ENCODE peak calls at places on chromosomes 1 and 21, in ten cellular contexts. P is A549; F is choroid plexus epithelial cell; M is T-helper 1 cell; B is activated CD8-positive, alpha-beta T cell treated with anti-CD3 and anti-CD28 coated beads for 36 hours; N is activated CD8-positive, alpha-beta memory T cell treated with anti-CD3 and anti-CD28 coated beads for 1 hour; O is NCI-H2029 treated with DMSO at 0.1 percent for 48 hours; T is right lobe of liver; L is HFFc6; V is stimulated activated CD4-positive, alpha-beta T cell treated with anti-CD3 and anti-CD28 coated beads, Interleukin-4, amount 100 ng/mL, for 1 hour. A is an unnamed sample.

GRCh38 chr1:100861379-100861778 is 33.3 kb downstream of the EXTL2 start:
- DNase-seq in P (no peak), F (peak; percentile 51), M (no peak), B (no peak), N (no peak), O (no peak), T (no peak), L (no peak), V (no peak), A (no peak)

GRCh38 chr1:226120398-226120797 is 57.9 kb downstream of the H3-3A start:
- DNase-seq in P (no peak), F (no peak), M (no peak), B (no peak), N (no peak), O (no peak), T (no peak), L (no peak), V (no peak), A (no peak)

GRCh38 chr1:32754282-32755097 is 51.9 kb upstream of the SYNC start:
- DNase-seq in P (no peak), F (no peak), M (no peak), B (peak; percentile 84), N (peak; percentile 8), O (no peak), T (no peak), L (no peak), V (peak; percentile 42), A (no peak)

GRCh38 chr1:169623132-169623926 is 6.6 kb downstream of the SELP start:
- DNase-seq in P (no peak), F (no peak), M (no peak), B (peak; percentile 25), N (no peak), O (no peak), T (no peak), L (no peak), V (no peak), A (no peak)

GRCh38 chr1:33050221-33051076 is 13.8 kb upstream of the AK2 start:
- DNase-seq in P (no peak), F (peak; percentile 95), M (no peak), B (peak; percentile 16), N (no peak), O (no peak), T (no peak), L (peak; percentile 91), V (no peak), A (no peak)

GRCh38 chr1:194474701-194475100 is 1288.3 kb upstream of the B3GALT2 start:
- DNase-seq in P (no peak), F (no peak), M (no peak), B (no peak), N (no peak), O (no peak), T (no peak), L (no peak), V (no peak), A (no peak)

GRCh38 chr1:22971161-22972062 is 1.3 kb downstream of the LACTBL1 start:
- DNase-seq in P (no peak), F (peak; percentile 35), M (no peak), B (no peak), N (no peak), O (no peak), T (no peak), L (peak; percentile 3), V (no peak), A (no peak)

GRCh38 chr21:42681296-42682206 is 28.1 kb downstream of the PDE9A start:
- DNase-seq in P (no peak), F (no peak), M (no peak), B (peak; percentile 61), N (no peak), O (no peak), T (no peak), L (no peak), V (no peak), A (no peak)

GRCh38 chr1:242690849-242691602 is 166.5 kb upstream of the PLD5 start:
- DNase-seq in P (no peak), F (no peak), M (no peak), B (no peak), N (no peak), O (no peak), T (no peak), L (no peak), V (no peak), A (no peak)

GRCh38 chr1:53326598-53327182 is 1.2 kb downstream of the LRP8 start:
- DNase-seq in P (peak; percentile 29), F (no peak), M (no peak), B (no peak), N (no peak), O (no peak), T (peak; percentile 29), L (no peak), V (no peak), A (no peak)

GRCh38 chr1:99589186-99589636 is 56.7 kb upstream of the PALMD start:
- DNase-seq in P (no peak), F (no peak), M (no peak), B (no peak), N (no peak), O (no peak), T (no peak), L (no peak), V (no peak), A (no peak)

GRCh38 chr1:230972855-230973271 is 5.8 kb downstream of the TTC13 start:
- DNase-seq in P (no peak), F (no peak), M (peak; percentile 26), B (peak; percentile 81), N (peak; percentile 24), O (no peak), T (no peak), L (peak; percentile 63), V (peak; percentile 31), A (no peak)

GRCh38 chr1:2314803-2315710 is 76.3 kb downstream of the MORN1 start:
- DNase-seq in P (peak; percentile 67), F (no peak), M (peak; percentile 48), B (peak; percentile 56), N (no peak), O (no peak), T (peak; percentile 75), L (no peak), V (peak; percentile 63), A (no peak)

GRCh38 chr21:24941316-24942185 is 665.7 kb downstream of the MRPL39 start:
- DNase-seq in P (no peak), F (no peak), M (no peak), B (no peak), N (no peak), O (no peak), T (no peak), L (no peak), V (no peak), A (peak; percentile 27)

GRCh38 chr1:28985427-28985826 is 71.1 kb downstream of the EPB41 start:
- DNase-seq in P (no peak), F (no peak), M (no peak), B (no peak), N (no peak), O (no peak), T (no peak), L (no peak), V (no peak), A (no peak)

GRCh38 chr1:160123726-160124125 is 8.2 kb downstream of the ATP1A2 start:
- DNase-seq in P (no peak), F (no peak), M (no peak), B (no peak), N (no peak), O (no peak), T (no peak), L (no peak), V (no peak), A (no peak)

GRCh38 chr1:18967066-18967690 is 10.7 kb upstream of the IFFO2 start:
- DNase-seq in P (no peak), F (no peak), M (no peak), B (no peak), N (no peak), O (no peak), T (no peak), L (no peak), V (no peak), A (no peak)

GRCh38 chr1:145545055-145545454 is 62.7 kb upstream of the GPR89A start:
- DNase-seq in P (no peak), F (no peak), M (no peak), B (no peak), N (no peak), O (no peak), T (no peak), L (no peak), V (no peak), A (no peak)

GRCh38 chr1:46603481-46603857 is 599 bp downstream of the MKNK1 start:
- DNase-seq in P (no peak), F (peak; percentile 23), M (no peak), B (no peak), N (no peak), O (no peak), T (no peak), L (no peak), V (no peak), A (no peak)

GRCh38 chr1:72284398-72285073 is 2.2 kb upstream of the NEGR1 start:
- DNase-seq in P (no peak), F (peak; percentile 92), M (no peak), B (peak; percentile 62), N (no peak), O (no peak), T (peak; percentile 29), L (peak; percentile 99), V (no peak), A (peak; percentile 40)

GRCh38 chr21:35053356-35054096 is 4.4 kb upstream of the RUNX1 start:
- DNase-seq in P (no peak), F (peak; percentile 39), M (no peak), B (no peak), N (no peak), O (no peak), T (no peak), L (no peak), V (no peak), A (no peak)

GRCh38 chr1:193104906-193105820 is at the start of gene GLRX2:
- DNase-seq in P (peak; percentile 89), F (peak; percentile 88), M (peak; percentile 32), B (peak; percentile 73), N (peak; percentile 37), O (no peak), T (peak; percentile 93), L (peak; percentile 88), V (peak; percentile 64), A (peak; percentile 63)

GRCh38 chr1:215704089-215704860 is 137.2 kb downstream of the KCTD3 start:
- DNase-seq in P (no peak), F (peak; percentile 10), M (no peak), B (no peak), N (no peak), O (no peak), T (no peak), L (no peak), V (no peak), A (no peak)

GRCh38 chr1:44822131-44822701 is 13.9 kb downstream of the BTBD19 start:
- DNase-seq in P (no peak), F (no peak), M (no peak), B (no peak), N (no peak), O (no peak), T (peak; percentile 16), L (no peak), V (no peak), A (no peak)

GRCh38 chr1:44602675-44603610 is 71.3 kb downstream of the TMEM53 start:
- DNase-seq in P (no peak), F (no peak), M (no peak), B (no peak), N (no peak), O (peak; percentile 24), T (no peak), L (no peak), V (no peak), A (no peak)

GRCh38 chr1:22364326-22364650 is 87.4 kb upstream of the ZBTB40 start:
- DNase-seq in P (no peak), F (no peak), M (no peak), B (no peak), N (no peak), O (no peak), T (no peak), L (no peak), V (no peak), A (no peak)

GRCh38 chr1:227357229-227358078 is 39.2 kb upstream of the CDC42BPA start:
- DNase-seq in P (peak; percentile 87), F (peak; percentile 86), M (no peak), B (no peak), N (no peak), O (no peak), T (peak; percentile 47), L (peak; percentile 86), V (no peak), A (peak; percentile 31)